ENCODE peak calls at places on chromosomes 6 and 20, in ten cellular contexts. I is smooth muscle cell of the brain vasculature, Z is NCI-H2081, E is lower lobe of right lung, A is NCI-H1105, L is amygdala, M is lung, Q is GM12892, W is activated T-cell treated with anti-CD3 and anti-CD28 coated beads for 24 hours, V is body of pancreas. D is an unnamed sample.

GRCh38 chr6:9467746-9468145 is 947.1 kb downstream of the TFAP2A start:
- DNase-seq in E (no peak), Z (no peak), L (no peak), M (no peak), Q (no peak), A (no peak), I (no peak), V (no peak), W (no peak), D (no peak)

GRCh38 chr6:116764557-116764960 is 960 bp downstream of the FAM162B start:
- DNase-seq in L (no peak), A (no peak), M (no peak), Z (no peak), W (no peak), I (no peak), E (no peak), Q (no peak), V (no peak), D (no peak)

GRCh38 chr6:44062771-44063560 is 64.3 kb downstream of the MRPL14 start:
- DNase-seq in Z (no peak), L (no peak), V (no peak), Q (no peak), E (peak; percentile 62), A (no peak), W (no peak), I (no peak), M (no peak), D (no peak)

GRCh38 chr20:54133434-54134427 is 40.1 kb downstream of the CYP24A1 start:
- DNase-seq in M (no peak), L (no peak), Z (no peak), I (no peak), A (no peak), W (no peak), Q (no peak), E (no peak), V (no peak), D (no peak)

GRCh38 chr20:865379-865778 is 31.9 kb downstream of the FAM110A start:
- DNase-seq in M (no peak), W (no peak), A (no peak), E (no peak), I (no peak), L (no peak), V (no peak), Q (no peak), Z (no peak), D (no peak)

GRCh38 chr6:17741507-17741906 is 34.8 kb upstream of the NUP153 start:
- DNase-seq in Z (no peak), W (no peak), L (no peak), M (no peak), I (no peak), A (no peak), V (no peak), Q (no peak), E (no peak), D (no peak)

GRCh38 chr6:74066168-74066871 is 370.3 kb downstream of the CD109 start:
- DNase-seq in L (no peak), Q (no peak), M (no peak), V (no peak), Z (no peak), A (no peak), E (no peak), W (no peak), I (peak; percentile 21), D (no peak)

GRCh38 chr6:119350202-119351004 is 842 bp upstream of the MAN1A1 start:
- DNase-seq in V (peak; percentile 21), M (peak; percentile 39), I (no peak), W (peak; percentile 55), Z (no peak), L (no peak), E (no peak), A (peak; percentile 21), Q (peak; percentile 15), D (no peak)

GRCh38 chr6:157632821-157633220 is 190.2 kb upstream of the SNX9 start:
- DNase-seq in W (no peak), V (no peak), M (no peak), Q (no peak), I (no peak), Z (no peak), E (no peak), A (no peak), L (no peak), D (no peak)

GRCh38 chr6:5894357-5894756 is 112.4 kb downstream of the NRN1 start:
- DNase-seq in I (no peak), V (no peak), M (no peak), L (peak; percentile 2), W (no peak), Z (no peak), E (no peak), A (no peak), Q (no peak), D (no peak)

GRCh38 chr6:54094837-54095236 is 16.4 kb upstream of the MLIP start:
- DNase-seq in I (no peak), Q (no peak), Z (no peak), W (no peak), E (no peak), M (no peak), L (no peak), A (no peak), V (no peak), D (no peak)

GRCh38 chr6:157517601-157518359 is 136.8 kb downstream of the ZDHHC14 start:
- DNase-seq in E (no peak), A (no peak), W (no peak), Z (no peak), V (no peak), M (no peak), Q (no peak), L (no peak), I (no peak), D (no peak)

GRCh38 chr20:45426621-45427020 is 10.7 kb downstream of the PIGT start:
- DNase-seq in W (no peak), L (peak; percentile 31), I (no peak), M (no peak), Z (no peak), E (no peak), A (no peak), Q (no peak), V (no peak), D (peak; percentile 50)

GRCh38 chr20:38290829-38291581 is 13.0 kb upstream of the BPI start:
- DNase-seq in I (peak; percentile 98), W (no peak), Q (no peak), L (no peak), M (no peak), Z (no peak), E (no peak), A (no peak), V (no peak), D (no peak)

GRCh38 chr6:152452639-152453038 is 184.5 kb downstream of the SYNE1 start:
- DNase-seq in M (no peak), A (no peak), W (no peak), Q (no peak), L (no peak), E (no peak), Z (no peak), I (no peak), V (no peak), D (no peak)

GRCh38 chr6:138430361-138431145 is 26.5 kb downstream of the HEBP2 start:
- DNase-seq in L (peak; percentile 22), I (no peak), V (no peak), Q (no peak), A (no peak), W (no peak), M (no peak), Z (no peak), E (no peak), D (peak; percentile 61)

GRCh38 chr6:65570340-65570739 is 136.7 kb downstream of the EYS start:
- DNase-seq in A (no peak), Z (no peak), W (no peak), V (no peak), Q (no peak), M (no peak), I (no peak), E (no peak), L (no peak), D (no peak)

GRCh38 chr6:63436356-63436755 is 116.6 kb upstream of the LGSN start:
- DNase-seq in I (no peak), V (no peak), L (no peak), Q (no peak), W (no peak), E (no peak), Z (no peak), A (no peak), M (no peak), D (no peak)

GRCh38 chr20:46699651-46700359 is 9.6 kb upstream of the SLC2A10 start:
- DNase-seq in Q (no peak), A (no peak), M (no peak), E (no peak), V (no peak), Z (no peak), L (no peak), I (no peak), W (no peak), D (no peak)

GRCh38 chr6:100663219-100663863 is 198.6 kb upstream of the SIM1 start:
- DNase-seq in I (no peak), M (no peak), W (no peak), A (no peak), Q (no peak), V (no peak), L (no peak), E (no peak), Z (no peak), D (no peak)

GRCh38 chr6:33073431-33073871 is at the start of gene HLA-DPA1:
- DNase-seq in M (peak; percentile 60), V (no peak), L (no peak), I (no peak), A (no peak), W (peak; percentile 18), Z (no peak), E (peak; percentile 54), Q (peak; percentile 43), D (no peak)

GRCh38 chr6:160348209-160348551 is at the start of gene SLC22A3:
- DNase-seq in Z (no peak), L (peak; percentile 4), A (no peak), M (no peak), I (no peak), E (peak; percentile 66), W (no peak), Q (no peak), V (peak; percentile 68), D (no peak)

GRCh38 chr20:19552144-19552895 is 205.7 kb upstream of the RIN2 start:
- DNase-seq in M (peak; percentile 66), I (no peak), A (no peak), Z (no peak), V (peak; percentile 46), Q (no peak), W (no peak), L (no peak), E (peak; percentile 50), D (no peak)

GRCh38 chr20:32006841-32007786 is 3.1 kb upstream of the CCM2L start:
- DNase-seq in M (no peak), Z (peak; percentile 56), V (no peak), I (no peak), A (no peak), Q (no peak), L (no peak), W (no peak), E (no peak), D (no peak)

GRCh38 chr6:34232901-34233300 is 3.8 kb upstream of the HMGA1 start:
- DNase-seq in A (no peak), Q (no peak), I (no peak), E (no peak), V (no peak), M (no peak), L (no peak), W (no peak), Z (no peak), D (no peak)

GRCh38 chr6:5054427-5054873 is 30.7 kb upstream of the PPP1R3G start:
- DNase-seq in V (no peak), A (no peak), M (no peak), I (peak; percentile 23), W (no peak), E (no peak), Q (no peak), Z (no peak), L (no peak), D (no peak)

D was measured in nucleus accumbens.